ENCODE peak calls at places on chromosome 11, in five cellular contexts. C is AG04449, P is dorsolateral prefrontal cortex, E is epithelial cell of esophagus, A is prostate gland. K is an unnamed sample.

GRCh38 chr11:12802418-12803085 is 128.3 kb downstream of the TEAD1 start:
- DNase-seq in C (no peak), P (no peak), E (peak), A (peak), K (peak)

GRCh38 chr11:43952401-43953342 is 10.2 kb downstream of the C11orf96 start:
- DNase-seq in C (no peak), P (no peak), E (no peak), A (no peak), K (no peak)

GRCh38 chr11:33670250-33671011 is 30.2 kb downstream of the C11orf91 start:
- DNase-seq in C (no peak), P (no peak), E (peak), A (no peak), K (peak)

GRCh38 chr11:69044111-69045013 is 4.4 kb upstream of the TPCN2 start:
- DNase-seq in C (peak), P (peak), E (peak), A (peak), K (peak)

GRCh38 chr11:114195981-114196731 is 100.0 kb upstream of the NNMT start:
- DNase-seq in C (no peak), P (no peak), E (peak), A (peak), K (peak)

GRCh38 chr11:3849297-3849874 is 6.1 kb upstream of the STIM1 start:
- DNase-seq in C (no peak), P (no peak), E (peak), A (peak), K (peak)

GRCh38 chr11:2996976-2997375 is 4.8 kb upstream of the NAP1L4 start:
- DNase-seq in C (no peak), P (no peak), E (no peak), A (no peak), K (no peak)

GRCh38 chr11:128194226-128194625 is 393.1 kb downstream of the ETS1 start:
- DNase-seq in C (no peak), P (no peak), E (no peak), A (no peak), K (no peak)

GRCh38 chr11:20388096-20389055 is 860 bp downstream of the PRMT3 start:
- DNase-seq in C (no peak), P (no peak), E (peak), A (no peak), K (peak)

GRCh38 chr11:44031549-44031948 is 16.2 kb upstream of the ACCSL start:
- DNase-seq in C (no peak), P (no peak), E (no peak), A (no peak), K (no peak)

GRCh38 chr11:70072471-70073187 is 5.5 kb upstream of the ANO1 start:
- DNase-seq in C (no peak), P (no peak), E (no peak), A (no peak), K (no peak)

GRCh38 chr11:7512525-7513209 is 1.1 kb upstream of the PPFIBP2 start:
- DNase-seq in C (no peak), P (peak), E (no peak), A (peak), K (no peak)

GRCh38 chr11:82045748-82046457 is 687.8 kb downstream of the FAM181B start:
- DNase-seq in C (no peak), P (no peak), E (no peak), A (no peak), K (no peak)

GRCh38 chr11:82046778-82047177 is 686.9 kb downstream of the FAM181B start:
- DNase-seq in C (no peak), P (no peak), E (no peak), A (no peak), K (no peak)

GRCh38 chr11:82041764-82042163 is 691.9 kb downstream of the FAM181B start:
- DNase-seq in C (no peak), P (no peak), E (no peak), A (no peak), K (no peak)

GRCh38 chr11:82047200-82047599 is 686.5 kb downstream of the FAM181B start:
- DNase-seq in C (no peak), P (no peak), E (no peak), A (no peak), K (no peak)

DNA sequence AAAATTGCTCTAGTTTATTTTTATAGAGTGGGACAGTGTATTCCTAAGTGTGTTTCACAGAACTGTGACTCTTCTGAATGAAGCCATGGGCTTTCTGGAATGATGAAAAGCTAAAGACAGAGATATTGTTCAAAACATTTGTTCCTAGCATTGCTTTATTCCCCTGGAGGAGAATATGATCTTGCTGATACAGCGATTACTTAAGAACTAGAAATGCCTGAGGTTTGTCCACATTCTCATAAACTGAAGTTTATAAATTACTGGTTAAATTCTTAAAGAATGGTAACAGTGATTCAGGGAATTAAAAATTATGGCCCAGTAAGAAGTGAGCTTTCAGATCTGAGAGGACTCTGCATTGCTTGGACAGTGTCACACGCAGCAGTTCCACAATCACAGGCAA is 690.3 kb downstream of the FAM181B start:
- DNase-seq in C (no peak), P (no peak), E (no peak), A (no peak), K (no peak)
- H3K4me3 ChIP-seq in C (no peak), P (no peak), E (no peak), A (no peak), K (no peak)

GRCh38 chr11:65262775-65263174 is 1.0 kb downstream of the POLA2 start:
- DNase-seq in C (no peak), P (no peak), E (no peak), A (no peak), K (no peak)

GRCh38 chr11:65262381-65262680 is 569 bp downstream of the POLA2 start:
- DNase-seq in C (no peak), P (peak), E (no peak), A (no peak), K (peak)

GRCh38 chr11:65260756-65261590 is 789 bp upstream of the POLA2 start:
- DNase-seq in C (no peak), P (no peak), E (no peak), A (no peak), K (no peak)

GRCh38 chr11:65261591-65262380 is at the start of gene POLA2:
- DNase-seq in C (peak), P (peak), E (peak), A (peak), K (peak)

GRCh38 chr11:65266210-65266609 is 4.4 kb downstream of the POLA2 start:
- DNase-seq in C (no peak), P (no peak), E (no peak), A (no peak), K (no peak)
- TF ChIP-seq CTCF in C (peak), P (no peak), E (no peak), A (no peak), K (peak)

GRCh38 chr11:112519749-112520148 is 259.1 kb upstream of the PLET1 start:
- DNase-seq in C (no peak), P (no peak), E (no peak), A (no peak), K (no peak)
- H3K4me3 ChIP-seq in C (no peak), P (no peak), E (no peak), A (no peak), K (no peak)

GRCh38 chr11:120432056-120433018 is 79.2 kb upstream of the GRIK4 start:
- DNase-seq in C (peak), P (no peak), E (peak), A (peak), K (peak)

GRCh38 chr11:120431633-120432032 is 79.9 kb upstream of the GRIK4 start:
- DNase-seq in C (no peak), P (no peak), E (peak), A (no peak), K (peak)
- TF ChIP-seq CTCF in C (peak), P (no peak), E (peak), A (no peak), K (peak)